ENCODE peak calls at places on chromosome 6, in five cellular contexts. I, L, Y, K and M are unnamed samples.

GRCh38 chr6:161132384-161132783 is 140.8 kb downstream of the MAP3K4 start:
- DNase-seq in Y (no peak), K (no peak), I (no peak), L (no peak), M (no peak)

GRCh38 chr6:32406197-32406596 is 784 bp downstream of the BTNL2 start:
- DNase-seq in I (no peak), L (no peak), Y (no peak), K (no peak), M (no peak)

GRCh38 chr6:144055121-144055931 is 40.0 kb downstream of the SF3B5 start:
- DNase-seq in L (no peak), I (no peak), Y (no peak), K (no peak), M (peak)

GRCh38 chr6:26249959-26250805 is 114.8 kb upstream of the BTN3A2 start:
- DNase-seq in Y (peak), L (peak), I (peak), K (no peak), M (peak)

GRCh38 chr6:8703059-8703458 is 267.7 kb upstream of the SLC35B3 start:
- DNase-seq in I (no peak), K (no peak), Y (no peak), L (no peak), M (no peak)

GRCh38 chr6:108116781-108117426 is 42.4 kb upstream of the OSTM1 start:
- DNase-seq in Y (no peak), L (no peak), K (no peak), I (no peak), M (peak)

GRCh38 chr6:18207438-18207837 is 52.2 kb downstream of the KDM1B start:
- DNase-seq in I (no peak), K (no peak), Y (no peak), L (no peak), M (no peak)

GRCh38 chr6:105428342-105428957 is 25.6 kb upstream of the PREP start:
- DNase-seq in Y (no peak), L (peak), I (no peak), K (peak), M (no peak)

GRCh38 chr6:11769244-11769643 is 9.4 kb downstream of the ADTRP start:
- DNase-seq in L (peak), I (no peak), Y (no peak), K (no peak), M (no peak)

DNA sequence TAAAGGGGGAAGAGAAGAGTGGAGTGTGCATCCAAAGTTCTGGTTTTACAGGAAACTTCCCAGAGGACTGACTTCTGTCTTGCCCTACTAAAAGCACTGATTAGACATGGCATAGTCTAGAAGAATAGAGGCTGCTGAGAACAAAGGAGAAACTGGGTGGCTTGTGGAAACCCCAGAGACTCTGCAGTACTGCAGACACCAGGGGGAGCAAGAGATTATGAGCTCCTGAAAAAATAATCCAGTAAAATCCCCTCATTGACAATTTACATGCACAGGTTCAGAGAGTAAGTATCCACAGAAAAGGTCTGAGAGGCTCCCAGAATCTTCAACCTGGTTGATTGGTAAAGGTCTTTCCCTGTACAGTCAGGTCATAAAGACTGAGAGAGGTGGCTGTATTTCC is 48.7 kb upstream of the CLVS2 start:
- DNase-seq in K (no peak), L (peak), Y (no peak), I (peak), M (peak)
- TF ChIP-seq CTCF in K (no peak), L (peak), Y (no peak), I (peak), M (peak)

DNA sequence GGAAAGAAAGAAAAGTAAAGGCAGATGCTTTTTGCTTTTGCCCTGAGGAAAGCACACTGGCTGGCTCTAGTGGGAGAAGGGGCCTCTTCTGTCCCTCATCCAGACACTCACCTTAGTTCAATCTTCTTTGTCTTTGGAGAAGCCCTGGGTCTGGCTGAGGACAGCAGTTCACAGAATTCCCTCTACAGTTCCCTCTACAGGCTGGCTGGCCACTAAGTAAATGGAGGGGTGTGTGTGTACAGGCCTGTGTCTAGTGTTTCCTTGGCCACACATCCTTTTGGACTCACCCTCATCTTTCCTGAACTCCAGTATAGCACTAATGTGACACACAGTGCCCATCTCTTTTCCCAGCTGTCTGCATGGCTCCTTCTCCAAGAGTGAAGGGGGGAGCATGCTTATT is 26.0 kb upstream of the CLVS2 start:
- DNase-seq in K (no peak), I (no peak), L (no peak), Y (no peak), M (no peak)
- TF ChIP-seq CTCF in K (no peak), I (no peak), L (peak), Y (no peak), M (no peak)

DNA sequence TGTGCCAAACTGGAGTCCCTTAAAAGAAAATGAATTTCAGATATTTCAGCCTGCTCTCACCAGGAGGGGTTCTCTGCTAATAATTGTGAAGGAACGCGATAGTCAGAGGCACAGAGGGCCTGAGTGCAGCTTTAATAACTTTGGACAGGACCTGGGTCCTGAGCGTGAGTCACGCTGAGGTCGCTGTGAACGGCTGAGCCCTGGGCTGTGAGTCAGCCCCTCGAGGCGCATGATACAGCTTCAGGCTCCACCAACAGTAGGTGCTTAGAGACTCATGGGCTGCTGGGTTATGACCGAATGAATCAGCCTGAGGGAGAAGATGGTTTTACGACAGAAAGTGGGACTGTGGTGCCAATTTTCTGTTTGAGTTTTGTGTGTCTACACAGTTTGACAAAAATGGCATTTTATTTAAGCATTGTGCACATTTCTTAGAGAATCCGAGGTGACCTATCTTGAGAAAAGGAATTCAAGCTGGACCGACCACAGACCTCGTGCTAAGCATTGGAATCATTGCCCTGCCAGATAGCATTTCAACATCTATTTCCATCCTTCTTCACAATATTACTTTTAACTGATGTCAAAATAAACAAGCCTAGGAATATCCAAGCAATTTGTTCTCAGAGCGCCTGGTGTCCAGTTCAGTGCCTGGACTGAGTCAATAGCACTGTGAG is 183.0 kb downstream of the THBS2 start:
- DNase-seq in Y (peak), L (peak), I (no peak), K (peak), M (no peak)
- TF ChIP-seq CTCF in Y (peak), L (no peak), I (no peak), K (peak), M (no peak)

GRCh38 chr6:146912730-146913680 is 291.2 kb upstream of the STXBP5 start:
- DNase-seq in K (no peak), Y (no peak), L (peak), I (no peak), M (no peak)

GRCh38 chr6:146910611-146911010 is 293.6 kb upstream of the STXBP5 start:
- DNase-seq in Y (no peak), I (no peak), K (no peak), L (no peak), M (no peak)

GRCh38 chr6:146909886-146910285 is 294.3 kb upstream of the STXBP5 start:
- DNase-seq in Y (no peak), K (no peak), L (no peak), I (no peak), M (no peak)

GRCh38 chr6:146909376-146909775 is 294.8 kb upstream of the STXBP5 start:
- DNase-seq in I (no peak), K (no peak), Y (no peak), L (no peak), M (no peak)

GRCh38 chr6:146911635-146912034 is 292.6 kb upstream of the STXBP5 start:
- DNase-seq in L (no peak), I (no peak), K (no peak), Y (no peak), M (no peak)
- TF ChIP-seq CTCF in L (no peak), I (no peak), K (no peak), Y (no peak), M (no peak)

GRCh38 chr6:69487688-69488087 is 309.1 kb downstream of the LMBRD1 start:
- DNase-seq in K (no peak), I (no peak), Y (no peak), L (no peak), M (no peak)
- TF ChIP-seq CTCF in K (no peak), I (peak), Y (no peak), L (no peak), M (no peak)